ENCODE peak calls at places on chromosomes 12 and 14, in six cellular contexts. One of them, this sample, is unnamed.

GRCh38 chr12:124847675-124848074 is 16.0 kb downstream of the SCARB1 start:
- DNase-seq in HCT116: no peak
- DNase-seq in astrocyte: peak
- DNase-seq in IMR-90: peak
- DNase-seq in fibroblast of lung: no peak
- DNase-seq in neural progenitor cell: no peak
- DNase-seq in this sample: peak

GRCh38 chr14:93944348-93945069 is 17.4 kb downstream of the FAM181A start:
- DNase-seq in HCT116: no peak
- DNase-seq in astrocyte: no peak
- DNase-seq in IMR-90: no peak
- DNase-seq in fibroblast of lung: no peak
- DNase-seq in neural progenitor cell: no peak
- DNase-seq in this sample: no peak

GRCh38 chr14:35122696-35123387 is 490 bp downstream of the PRORP start:
- DNase-seq in IMR-90: peak
- DNase-seq in fibroblast of lung: peak
- DNase-seq in HCT116: no peak
- DNase-seq in neural progenitor cell: no peak
- DNase-seq in astrocyte: peak
- DNase-seq in this sample: peak

GRCh38 chr12:113980537-113981337 is 14.6 kb upstream of the RBM19 start:
- DNase-seq in IMR-90: peak
- DNase-seq in neural progenitor cell: peak
- DNase-seq in HCT116: peak
- DNase-seq in fibroblast of lung: peak
- DNase-seq in astrocyte: peak
- DNase-seq in this sample: peak

GRCh38 chr12:110689601-110690430 is 901 bp upstream of the HVCN1 start:
- DNase-seq in neural progenitor cell: peak
- DNase-seq in HCT116: no peak
- DNase-seq in astrocyte: peak
- DNase-seq in fibroblast of lung: peak
- DNase-seq in IMR-90: no peak
- DNase-seq in this sample: no peak

GRCh38 chr12:126248871-126249403 is 1183.7 kb downstream of the AACS start:
- DNase-seq in astrocyte: peak
- DNase-seq in fibroblast of lung: no peak
- DNase-seq in neural progenitor cell: peak
- DNase-seq in IMR-90: no peak
- DNase-seq in HCT116: no peak
- DNase-seq in this sample: no peak

GRCh38 chr12:58029260-58029659 is 87.9 kb downstream of the ATP23 start:
- DNase-seq in fibroblast of lung: no peak
- DNase-seq in HCT116: no peak
- DNase-seq in neural progenitor cell: no peak
- DNase-seq in astrocyte: no peak
- DNase-seq in IMR-90: no peak
- DNase-seq in this sample: peak

GRCh38 chr12:39581592-39581991 is 38.0 kb downstream of the ABCD2 start:
- DNase-seq in neural progenitor cell: no peak
- DNase-seq in IMR-90: no peak
- DNase-seq in HCT116: peak
- DNase-seq in astrocyte: no peak
- DNase-seq in fibroblast of lung: peak
- DNase-seq in this sample: peak

GRCh38 chr12:129901256-129901655 is 2.6 kb downstream of the TMEM132D start:
- DNase-seq in astrocyte: peak
- DNase-seq in fibroblast of lung: no peak
- DNase-seq in neural progenitor cell: no peak
- DNase-seq in IMR-90: no peak
- DNase-seq in HCT116: no peak
- DNase-seq in this sample: peak

GRCh38 chr12:92745874-92746553 is 43.2 kb downstream of the PLEKHG7 start:
- DNase-seq in fibroblast of lung: peak
- DNase-seq in astrocyte: peak
- DNase-seq in IMR-90: peak
- DNase-seq in HCT116: peak
- DNase-seq in neural progenitor cell: no peak
- DNase-seq in this sample: peak

GRCh38 chr14:90755661-90756304 is 60.4 kb downstream of the TTC7B start:
- DNase-seq in HCT116: no peak
- DNase-seq in neural progenitor cell: no peak
- DNase-seq in fibroblast of lung: no peak
- DNase-seq in astrocyte: no peak
- DNase-seq in IMR-90: peak
- DNase-seq in this sample: no peak

GRCh38 chr12:1115471-1116242 is 124.6 kb downstream of the ERC1 start:
- DNase-seq in IMR-90: peak
- DNase-seq in astrocyte: peak
- DNase-seq in neural progenitor cell: no peak
- DNase-seq in fibroblast of lung: peak
- DNase-seq in HCT116: peak
- DNase-seq in this sample: peak

GRCh38 chr12:124829008-124829707 is 34.5 kb downstream of the SCARB1 start:
- DNase-seq in HCT116: no peak
- DNase-seq in astrocyte: peak
- DNase-seq in fibroblast of lung: peak
- DNase-seq in IMR-90: peak
- DNase-seq in neural progenitor cell: no peak
- DNase-seq in this sample: peak

GRCh38 chr12:71201136-71201679 is 43.4 kb upstream of the TSPAN8 start:
- DNase-seq in HCT116: no peak
- DNase-seq in neural progenitor cell: peak
- DNase-seq in fibroblast of lung: no peak
- DNase-seq in astrocyte: no peak
- DNase-seq in IMR-90: no peak
- DNase-seq in this sample: no peak

DNA sequence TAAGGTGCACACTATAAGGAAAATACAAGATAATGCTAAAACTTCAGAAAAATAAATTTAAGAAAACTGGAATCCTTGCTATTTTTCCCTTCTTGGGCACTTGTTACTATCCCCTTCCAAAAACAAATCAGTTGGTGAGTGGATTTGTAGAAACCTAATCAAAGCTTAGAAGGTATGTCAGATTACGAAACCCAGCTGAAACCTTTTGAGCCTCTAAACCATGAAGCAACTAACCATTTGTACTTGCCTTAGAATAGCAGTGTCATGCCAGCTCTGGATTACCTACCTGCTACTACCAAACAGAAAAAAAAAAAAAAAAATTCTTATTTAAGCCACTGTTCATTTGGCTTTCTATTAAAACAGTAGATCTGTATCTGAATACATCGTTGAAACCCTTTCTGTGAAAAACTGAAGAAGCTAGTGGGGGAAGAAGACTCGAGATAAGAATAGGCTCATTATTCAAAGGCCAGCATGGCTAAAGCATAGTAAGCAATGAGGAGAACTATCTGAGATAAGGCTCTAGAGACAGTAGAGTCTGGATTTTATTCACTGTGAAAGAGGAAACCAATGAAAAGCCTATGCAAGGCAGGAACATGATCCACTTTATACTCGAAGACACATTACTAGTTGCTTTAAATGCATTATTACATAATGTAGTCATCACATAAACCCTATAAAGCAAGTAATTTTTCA is 30.2 kb downstream of the OSBPL8 start:
- DNase-seq in fibroblast of lung: no peak
- DNase-seq in astrocyte: no peak
- DNase-seq in IMR-90: peak
- DNase-seq in HCT116: no peak
- DNase-seq in neural progenitor cell: no peak
- DNase-seq in this sample: peak
- H3K4me3 ChIP-seq in fibroblast of lung: no peak
- H3K4me3 ChIP-seq in astrocyte: no peak
- H3K4me3 ChIP-seq in IMR-90: no peak
- H3K4me3 ChIP-seq in HCT116: no peak
- H3K4me3 ChIP-seq in neural progenitor cell: no peak
- H3K4me3 ChIP-seq in this sample: no peak

GRCh38 chr12:108975024-108975593 is 45.8 kb downstream of the SVOP start:
- DNase-seq in fibroblast of lung: no peak
- DNase-seq in astrocyte: no peak
- DNase-seq in IMR-90: no peak
- DNase-seq in HCT116: no peak
- DNase-seq in neural progenitor cell: no peak
- DNase-seq in this sample: no peak
- H2AFZ ChIP-seq in fibroblast of lung: no peak
- H2AFZ ChIP-seq in astrocyte: no peak
- H2AFZ ChIP-seq in IMR-90: no peak
- H2AFZ ChIP-seq in HCT116: no peak
- H2AFZ ChIP-seq in neural progenitor cell: no peak
- H2AFZ ChIP-seq in this sample: no peak

GRCh38 chr12:119693511-119693910 is 25.6 kb downstream of the PRKAB1 start:
- DNase-seq in IMR-90: no peak
- DNase-seq in HCT116: no peak
- DNase-seq in astrocyte: peak
- DNase-seq in neural progenitor cell: no peak
- DNase-seq in fibroblast of lung: no peak
- DNase-seq in this sample: no peak
- H3K4me3 ChIP-seq in IMR-90: no peak
- H3K4me3 ChIP-seq in HCT116: no peak
- H3K4me3 ChIP-seq in astrocyte: no peak
- H3K4me3 ChIP-seq in neural progenitor cell: no peak
- H3K4me3 ChIP-seq in fibroblast of lung: no peak
- H3K4me3 ChIP-seq in this sample: no peak

GRCh38 chr12:14111230-14111865 is 129.9 kb upstream of the GRIN2B start:
- DNase-seq in astrocyte: no peak
- DNase-seq in neural progenitor cell: peak
- DNase-seq in fibroblast of lung: no peak
- DNase-seq in HCT116: peak
- DNase-seq in IMR-90: no peak
- DNase-seq in this sample: no peak
- H2AFZ ChIP-seq in astrocyte: no peak
- H2AFZ ChIP-seq in neural progenitor cell: peak
- H2AFZ ChIP-seq in fibroblast of lung: no peak
- H2AFZ ChIP-seq in HCT116: peak
- H2AFZ ChIP-seq in IMR-90: no peak
- H2AFZ ChIP-seq in this sample: no peak

GRCh38 chr12:106141003-106141402 is 2.2 kb upstream of the NUAK1 start:
- DNase-seq in astrocyte: no peak
- DNase-seq in fibroblast of lung: no peak
- DNase-seq in HCT116: no peak
- DNase-seq in IMR-90: no peak
- DNase-seq in neural progenitor cell: no peak
- DNase-seq in this sample: no peak

GRCh38 chr12:106141452-106141851 is 2.7 kb upstream of the NUAK1 start:
- DNase-seq in fibroblast of lung: no peak
- DNase-seq in IMR-90: no peak
- DNase-seq in neural progenitor cell: no peak
- DNase-seq in HCT116: no peak
- DNase-seq in astrocyte: no peak
- DNase-seq in this sample: no peak

GRCh38 chr12:106138646-106139421 is at the start of gene NUAK1:
- DNase-seq in neural progenitor cell: peak
- DNase-seq in fibroblast of lung: peak
- DNase-seq in astrocyte: peak
- DNase-seq in IMR-90: peak
- DNase-seq in HCT116: no peak
- DNase-seq in this sample: peak

GRCh38 chr12:106139422-106140141 is 828 bp upstream of the NUAK1 start:
- DNase-seq in IMR-90: peak
- DNase-seq in neural progenitor cell: peak
- DNase-seq in astrocyte: peak
- DNase-seq in fibroblast of lung: peak
- DNase-seq in HCT116: peak
- DNase-seq in this sample: peak

DNA sequence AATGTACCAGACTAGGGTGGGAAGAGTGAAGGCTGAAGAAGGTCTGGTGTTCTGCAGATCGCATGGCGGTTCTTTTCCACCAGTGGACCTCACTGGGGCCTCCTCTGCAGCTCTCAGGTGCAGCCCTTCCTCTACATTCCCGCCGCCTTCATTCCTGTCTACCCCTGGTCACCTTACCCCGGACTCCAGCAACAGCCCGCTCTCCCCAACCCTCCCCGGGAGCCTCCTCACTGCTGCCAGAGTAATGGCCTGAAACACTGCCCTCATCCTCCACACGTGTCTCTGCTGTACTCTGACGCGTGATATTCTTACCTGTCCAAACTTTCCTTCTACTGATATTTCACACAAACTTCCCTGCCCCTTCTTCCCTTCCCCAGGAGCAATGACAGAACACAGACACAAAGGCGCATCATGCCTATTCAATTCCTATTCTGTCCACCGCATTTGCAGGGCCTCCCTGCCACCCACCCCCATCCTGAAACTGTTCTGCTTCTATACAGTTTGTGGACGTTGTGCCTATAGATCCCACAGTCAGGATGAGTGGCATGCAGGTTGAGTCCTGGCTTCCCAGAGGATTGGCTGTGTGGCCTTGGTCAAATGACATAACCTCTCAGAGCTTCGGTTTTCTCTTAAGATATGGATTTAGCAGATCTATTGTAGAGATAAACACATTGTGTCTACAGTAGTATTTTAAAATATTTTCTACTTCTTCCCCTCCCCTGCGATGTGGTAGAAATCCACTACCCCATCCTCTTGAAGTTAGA is 1.7 kb upstream of the NUAK1 start:
- DNase-seq in neural progenitor cell: peak
- DNase-seq in HCT116: no peak
- DNase-seq in fibroblast of lung: no peak
- DNase-seq in IMR-90: no peak
- DNase-seq in astrocyte: no peak
- DNase-seq in this sample: no peak
- H3K4me3 ChIP-seq in neural progenitor cell: peak
- H3K4me3 ChIP-seq in HCT116: peak
- H3K4me3 ChIP-seq in fibroblast of lung: peak
- H3K4me3 ChIP-seq in IMR-90: peak
- H3K4me3 ChIP-seq in astrocyte: peak
- H3K4me3 ChIP-seq in this sample: no peak

DNA sequence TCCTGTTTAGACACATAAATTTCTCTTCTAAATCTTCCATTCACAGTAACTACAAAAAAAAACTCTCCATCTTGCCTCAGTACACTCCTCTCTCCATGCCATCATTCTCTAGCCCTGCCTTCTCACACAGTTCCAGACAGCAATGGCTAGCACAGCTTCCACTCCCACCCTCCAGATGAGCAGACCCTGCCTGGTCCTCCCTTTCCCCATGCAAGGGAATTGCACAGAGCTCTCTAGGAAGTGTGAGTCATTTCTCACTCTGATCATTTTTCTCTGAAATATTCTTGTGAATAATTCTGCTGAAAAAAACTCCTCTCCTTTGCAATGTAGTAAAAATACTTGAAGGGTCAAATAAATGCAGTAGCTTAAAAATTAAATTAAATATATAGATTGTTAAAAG is 170.6 kb downstream of the BMP4 start:
- DNase-seq in fibroblast of lung: peak
- DNase-seq in neural progenitor cell: no peak
- DNase-seq in astrocyte: no peak
- DNase-seq in HCT116: no peak
- DNase-seq in IMR-90: no peak
- DNase-seq in this sample: no peak
- H2AFZ ChIP-seq in fibroblast of lung: no peak
- H2AFZ ChIP-seq in neural progenitor cell: no peak
- H2AFZ ChIP-seq in astrocyte: no peak
- H2AFZ ChIP-seq in HCT116: no peak
- H2AFZ ChIP-seq in IMR-90: no peak
- H2AFZ ChIP-seq in this sample: no peak